ENCODE peak calls at places on chromosomes 16 and 17, in ten cellular contexts. A, I, Y, S, P, Q, B, H, C and T are unnamed samples.

GRCh38 chr17:65660947-65661346 is 99.5 kb upstream of the AXIN2 start:
- DNase-seq in C (no peak), H (peak; percentile 5), Q (peak; percentile 67), B (no peak), P (no peak), S (no peak), Y (no peak), I (peak; percentile 2), A (peak; percentile 83), T (no peak)

GRCh38 chr17:16460796-16461605 is 31.0 kb downstream of the LRRC75A start:
- DNase-seq in P (no peak), C (no peak), A (no peak), Q (no peak), S (no peak), I (no peak), B (no peak), Y (no peak), H (no peak), T (no peak)

GRCh38 chr17:13869301-13869700 is 200.0 kb upstream of the COX10 start:
- DNase-seq in C (no peak), P (no peak), Y (no peak), Q (no peak), I (no peak), H (peak; percentile 49), A (no peak), S (no peak), B (no peak), T (no peak)

GRCh38 chr16:51825740-51826139 is 674.7 kb upstream of the SALL1 start:
- DNase-seq in S (no peak), H (no peak), P (no peak), C (no peak), A (no peak), B (no peak), I (no peak), Y (no peak), Q (no peak), T (no peak)

GRCh38 chr16:5042574-5043171 is 8.9 kb upstream of the NAGPA start:
- DNase-seq in P (no peak), B (no peak), C (no peak), A (no peak), Q (peak; percentile 26), Y (no peak), I (no peak), S (no peak), H (no peak), T (no peak)

GRCh38 chr17:81991684-81992513 is 14.5 kb downstream of the ASPSCR1 start:
- DNase-seq in B (peak; percentile 92), C (peak; percentile 85), P (no peak), H (no peak), S (no peak), I (peak; percentile 92), A (peak; percentile 72), Y (peak; percentile 75), Q (peak; percentile 71), T (no peak)

GRCh38 chr17:74838275-74838674 is 21.4 kb downstream of the GRIN2C start:
- DNase-seq in P (no peak), C (no peak), Y (peak; percentile 41), S (no peak), H (no peak), A (peak; percentile 28), B (no peak), Q (no peak), I (no peak), T (no peak)

GRCh38 chr17:78383725-78384471 is 5.4 kb downstream of the PGS1 start:
- DNase-seq in Q (peak; percentile 97), Y (no peak), A (peak; percentile 100), P (peak; percentile 93), H (peak; percentile 92), C (peak; percentile 90), B (peak; percentile 93), I (peak; percentile 85), S (peak; percentile 99), T (peak; percentile 99)

GRCh38 chr16:81585785-81586184 is 141.2 kb downstream of the CMIP start:
- DNase-seq in S (no peak), H (no peak), B (no peak), Y (no peak), Q (no peak), A (no peak), P (no peak), I (peak; percentile 20), C (no peak), T (no peak)

GRCh38 chr17:58688521-58688920 is 3.3 kb downstream of the TEX14 start:
- DNase-seq in Y (no peak), Q (no peak), I (no peak), B (no peak), S (no peak), A (no peak), H (no peak), P (no peak), C (no peak), T (no peak)

GRCh38 chr17:58686980-58687379 is 4.9 kb downstream of the TEX14 start:
- DNase-seq in A (no peak), Y (no peak), S (no peak), C (no peak), H (no peak), P (no peak), I (no peak), B (no peak), Q (no peak), T (no peak)

GRCh38 chr17:58679263-58680037 is 12.4 kb downstream of the TEX14 start:
- DNase-seq in C (no peak), Q (peak; percentile 57), B (no peak), P (no peak), I (no peak), H (no peak), S (no peak), A (no peak), Y (no peak), T (no peak)

GRCh38 chr17:58680038-58680369 is 11.8 kb downstream of the TEX14 start:
- DNase-seq in P (peak; percentile 4), A (no peak), C (no peak), H (no peak), Q (no peak), B (no peak), Y (no peak), I (no peak), S (no peak), T (no peak)

DNA sequence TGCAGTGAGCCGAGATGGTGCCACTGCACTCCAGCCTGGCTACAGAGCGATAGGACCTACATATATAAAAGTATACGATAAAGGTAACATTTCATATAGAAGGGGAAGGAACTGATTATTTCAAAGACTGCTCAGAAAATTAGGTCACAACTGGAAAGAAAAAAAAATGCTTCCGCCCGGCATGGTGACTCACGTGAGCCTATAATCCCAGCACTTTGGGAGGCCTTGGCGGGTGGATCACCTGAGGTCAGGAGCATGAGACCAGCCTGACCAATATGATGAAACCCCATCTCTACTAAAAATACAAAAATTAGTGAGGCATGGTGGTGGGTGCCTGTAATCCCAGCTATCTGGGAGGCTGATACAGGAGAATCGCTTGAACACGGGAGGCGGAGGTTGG is 7.8 kb downstream of the TEX14 start:
- DNase-seq in A (no peak), H (no peak), S (no peak), I (no peak), Q (no peak), B (no peak), C (no peak), Y (no peak), P (no peak), T (no peak)
- TF ChIP-seq CTCF in A (no peak), H (no peak), S (no peak), I (no peak), Q (no peak), B (no peak), C (no peak), Y (no peak), P (no peak), T (no peak)

DNA sequence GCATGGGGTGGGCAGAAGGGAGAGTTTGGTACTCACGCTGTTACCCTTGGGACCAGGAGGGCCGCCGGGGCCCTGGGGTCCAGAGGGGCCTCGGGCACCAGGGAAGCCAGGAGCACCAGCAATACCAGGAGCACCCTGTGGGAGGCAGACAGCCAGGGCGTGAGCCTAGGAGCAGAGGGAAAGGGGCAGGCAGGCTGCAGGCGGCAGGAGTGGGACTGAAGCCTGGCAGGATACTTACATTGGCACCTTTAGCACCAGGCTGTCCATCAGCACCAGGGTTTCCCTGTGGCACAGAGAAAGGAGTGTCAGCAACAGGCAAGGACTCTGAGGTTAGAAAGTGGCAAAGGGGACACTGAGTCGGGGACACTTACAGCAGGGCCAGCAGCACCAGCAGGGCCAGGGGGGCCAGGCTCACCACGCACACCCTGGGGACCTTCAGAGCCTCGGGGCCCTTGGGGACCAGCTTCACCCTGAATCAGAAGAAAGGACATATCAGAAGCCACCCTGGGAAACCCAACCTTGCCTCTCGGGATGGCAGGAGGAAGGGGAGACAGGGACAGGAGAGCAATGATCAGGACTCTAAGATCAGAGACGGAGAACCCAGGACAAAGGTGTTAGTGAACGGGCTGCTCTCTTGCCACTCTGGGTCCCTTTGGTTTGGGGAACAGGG is 6.1 kb downstream of the COL1A1 start:
- DNase-seq in Q (peak; percentile 72), Y (no peak), B (no peak), P (no peak), H (no peak), C (peak; percentile 74), S (no peak), A (peak; percentile 80), I (no peak), T (no peak)
- TF ChIP-seq CTCF in Q (peak; percentile 74), Y (no peak), B (no peak), P (no peak), H (peak; percentile 34), C (no peak), S (peak; percentile 62), A (peak; percentile 57), I (no peak), T (peak; percentile 65)

GRCh38 chr16:56193951-56194726 is 2.9 kb downstream of the GNAO1 start:
- DNase-seq in P (peak; percentile 86), Q (peak; percentile 18), I (peak; percentile 83), Y (peak; percentile 97), S (no peak), B (peak; percentile 93), A (peak; percentile 32), H (peak; percentile 49), C (peak; percentile 86), T (no peak)
- TF ChIP-seq CTCF in P (no peak), Q (no peak), I (no peak), Y (no peak), S (no peak), B (no peak), A (no peak), H (no peak), C (no peak), T (no peak)

GRCh38 chr17:27457731-27458523 is 1.7 kb downstream of the KSR1 start:
- DNase-seq in Y (peak; percentile 21), S (peak; percentile 63), I (no peak), C (no peak), A (peak; percentile 50), Q (no peak), P (no peak), H (peak; percentile 40), B (no peak), T (no peak)

GRCh38 chr17:27456681-27457404 is 595 bp downstream of the KSR1 start:
- DNase-seq in B (no peak), C (peak; percentile 71), H (no peak), I (peak; percentile 40), S (no peak), Y (peak; percentile 69), A (no peak), P (peak; percentile 87), Q (no peak), T (no peak)

GRCh38 chr17:27457405-27457730 is 1.1 kb downstream of the KSR1 start:
- DNase-seq in A (no peak), Q (no peak), S (no peak), B (no peak), P (no peak), I (no peak), Y (no peak), H (no peak), C (no peak), T (no peak)

GRCh38 chr17:27455569-27455913 is 707 bp upstream of the KSR1 start:
- DNase-seq in Y (no peak), A (no peak), B (no peak), S (no peak), H (no peak), P (no peak), C (no peak), Q (no peak), I (no peak), T (no peak)

GRCh38 chr17:27455914-27456680 is at the start of gene KSR1:
- DNase-seq in Y (peak; percentile 87), I (peak; percentile 90), C (peak; percentile 88), A (peak; percentile 57), Q (peak; percentile 11), S (no peak), B (peak; percentile 96), P (peak; percentile 97), H (peak; percentile 60), T (no peak)
- TF ChIP-seq CTCF in Y (peak; percentile 43), I (peak; percentile 43), C (peak; percentile 8), A (peak; percentile 30), Q (peak; percentile 50), S (no peak), B (no peak), P (peak; percentile 68), H (peak; percentile 66), T (peak; percentile 47)